ENCODE peak calls at places on chromosomes 4 and X, in five cellular contexts. F, H, X, O and M are unnamed samples.

GRCh38 chr4:24032371-24032989 is 142.6 kb upstream of the PPARGC1A start:
- DNase-seq in F (no peak), H (no peak), X (no peak), O (no peak), M (no peak)

GRCh38 chrX:116436358-116436816 is at the start of gene SLC6A14:
- DNase-seq in F (peak; percentile 63), H (no peak), X (no peak), O (no peak), M (no peak)

GRCh38 chrX:10972731-10973130 is 138.4 kb upstream of the HCCS start:
- DNase-seq in F (no peak), H (peak; percentile 87), X (no peak), O (no peak), M (no peak)

GRCh38 chr4:174757736-174758135 is 71.3 kb downstream of the GLRA3 start:
- DNase-seq in F (no peak), H (no peak), X (no peak), O (no peak), M (peak; percentile 1)

GRCh38 chrX:108000751-108001150 is 18.6 kb upstream of the TEX13B start:
- DNase-seq in F (no peak), H (no peak), X (no peak), O (no peak), M (no peak)

GRCh38 chrX:72526534-72527508 is 45.8 kb downstream of the HDAC8 start:
- DNase-seq in F (peak; percentile 28), H (peak; percentile 53), X (no peak), O (no peak), M (no peak)

GRCh38 chr4:16199132-16199531 is 27.1 kb downstream of the TAPT1 start:
- DNase-seq in F (no peak), H (peak; percentile 30), X (no peak), O (no peak), M (peak; percentile 55)

GRCh38 chr4:55906999-55907398 is 41.7 kb upstream of the CEP135 start:
- DNase-seq in F (no peak), H (peak; percentile 45), X (no peak), O (no peak), M (no peak)

GRCh38 chr4:188439641-188440311 is 300.5 kb downstream of the TRIML1 start:
- DNase-seq in F (no peak), H (no peak), X (no peak), O (no peak), M (peak; percentile 57)

GRCh38 chr4:153927546-153927945 is 138.7 kb upstream of the SFRP2 start:
- DNase-seq in F (no peak), H (peak; percentile 27), X (no peak), O (no peak), M (no peak)

GRCh38 chr4:7734651-7735260 is 204.9 kb downstream of the AFAP1 start:
- DNase-seq in F (peak; percentile 76), H (no peak), X (no peak), O (no peak), M (no peak)

GRCh38 chr4:169160825-169161224 is 109.9 kb downstream of the SH3RF1 start:
- DNase-seq in F (no peak), H (peak; percentile 56), X (no peak), O (no peak), M (no peak)

GRCh38 chr4:95544433-95545103 is 4.2 kb downstream of the UNC5C start:
- DNase-seq in F (no peak), H (no peak), X (no peak), O (no peak), M (no peak)

GRCh38 chrX:54043696-54044125 is 562 bp downstream of the PHF8 start:
- DNase-seq in F (no peak), H (peak; percentile 30), X (no peak), O (no peak), M (no peak)

GRCh38 chrX:35890699-35891098 is 28.8 kb upstream of the CFAP47 start:
- DNase-seq in F (no peak), H (peak; percentile 1), X (no peak), O (no peak), M (peak; percentile 94)

GRCh38 chr4:5989236-5990225 is 28.7 kb downstream of the C4orf50 start:
- DNase-seq in F (no peak), H (no peak), X (no peak), O (no peak), M (no peak)

GRCh38 chr4:8860892-8861575 is 10.6 kb downstream of the HMX1 start:
- DNase-seq in F (no peak), H (no peak), X (no peak), O (no peak), M (no peak)

GRCh38 chrX:17415242-17415815 is 40.3 kb downstream of the NHS start:
- DNase-seq in F (no peak), H (peak; percentile 76), X (no peak), O (no peak), M (no peak)

GRCh38 chr4:59412739-59413138 is 1787.4 kb upstream of the ADGRL3 start:
- DNase-seq in F (no peak), H (no peak), X (no peak), O (no peak), M (no peak)

GRCh38 chr4:7209699-7210098 is 17.4 kb downstream of the SORCS2 start:
- DNase-seq in F (no peak), H (no peak), X (no peak), O (no peak), M (no peak)

GRCh38 chrX:101078716-101079115 is at the start of gene TMEM35A:
- DNase-seq in F (no peak), H (peak; percentile 44), X (peak; percentile 7), O (no peak), M (no peak)

GRCh38 chr4:70703695-70704332 is 15.5 kb downstream of the UTP3 start:
- DNase-seq in F (no peak), H (peak; percentile 75), X (peak; percentile 51), O (no peak), M (peak; percentile 32)

GRCh38 chr4:97016186-97016945 is 1126.9 kb downstream of the STPG2 start:
- DNase-seq in F (no peak), H (no peak), X (no peak), O (no peak), M (no peak)

GRCh38 chr4:44446191-44446590 is 2.4 kb downstream of the KCTD8 start:
- DNase-seq in F (no peak), H (peak; percentile 1), X (no peak), O (no peak), M (no peak)

GRCh38 chrX:147917700-147918694 is 6.3 kb downstream of the FMR1 start:
- DNase-seq in F (no peak), H (peak; percentile 70), X (no peak), O (no peak), M (peak; percentile 79)

GRCh38 chr4:53651142-53651720 is 59.9 kb upstream of the LNX1 start:
- DNase-seq in F (peak; percentile 62), H (peak; percentile 21), X (no peak), O (no peak), M (no peak)

GRCh38 chrX:101977091-101977490 is 45.3 kb upstream of the ZMAT1 start:
- DNase-seq in F (no peak), H (no peak), X (no peak), O (no peak), M (no peak)

GRCh38 chr4:123741906-123742305 is 345.3 kb downstream of the SPRY1 start:
- DNase-seq in F (no peak), H (peak; percentile 35), X (no peak), O (no peak), M (peak; percentile 62)

GRCh38 chr4:123746981-123747380 is 350.4 kb downstream of the SPRY1 start:
- DNase-seq in F (no peak), H (no peak), X (no peak), O (no peak), M (no peak)

GRCh38 chr4:123743821-123744220 is 347.2 kb downstream of the SPRY1 start:
- DNase-seq in F (no peak), H (no peak), X (no peak), O (no peak), M (no peak)

GRCh38 chr4:123748806-123749205 is 352.2 kb downstream of the SPRY1 start:
- DNase-seq in F (no peak), H (no peak), X (no peak), O (no peak), M (no peak)

DNA sequence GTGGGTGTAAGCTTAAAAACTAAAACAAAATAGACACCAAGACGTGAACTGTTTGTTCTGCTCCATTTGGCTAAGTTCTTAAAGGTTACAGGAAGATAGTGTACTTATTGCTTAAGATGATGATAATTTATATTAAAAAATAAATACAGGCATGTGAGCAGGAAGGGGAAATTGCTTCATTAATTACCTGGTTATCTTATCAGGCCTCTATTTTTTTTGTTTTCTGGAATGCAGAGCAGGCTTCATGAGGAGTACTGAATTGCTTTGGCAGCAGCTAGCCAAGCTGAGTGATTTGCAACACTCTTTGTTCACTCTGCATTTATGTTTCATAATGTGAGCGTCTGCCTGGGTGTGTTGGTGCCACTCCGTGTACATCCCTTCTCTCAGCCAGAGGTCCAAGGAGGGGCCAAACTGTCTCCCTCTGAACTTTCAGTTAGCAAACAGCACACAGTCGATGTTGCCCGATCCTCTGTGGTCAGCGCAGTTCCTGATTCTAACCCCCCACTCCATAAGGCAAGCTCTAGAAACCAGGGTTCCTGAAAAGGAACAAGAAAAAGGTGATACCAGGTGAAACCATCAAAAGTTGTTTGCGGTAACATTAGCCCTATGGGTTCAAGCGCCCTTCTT is 348.2 kb downstream of the SPRY1 start:
- DNase-seq in F (no peak), H (peak; percentile 53), X (no peak), O (no peak), M (peak; percentile 70)
- H3K27ac ChIP-seq in F (peak overlapping the region; percentile 61), H (no peak overlapping the region), X (no peak overlapping the region), O (peak overlapping the region; percentile 6), M (peak overlapping the region; percentile 32)

GRCh38 chrX:66674506-66674905 is 35.6 kb upstream of the EDA2R start:
- DNase-seq in F (no peak), H (no peak), X (no peak), O (no peak), M (no peak)

GRCh38 chrX:66676990-66677389 is 38.1 kb upstream of the EDA2R start:
- DNase-seq in F (no peak), H (peak; percentile 69), X (peak; percentile 6), O (no peak), M (peak; percentile 17)

GRCh38 chrX:66675541-66675940 is 36.7 kb upstream of the EDA2R start:
- DNase-seq in F (no peak), H (no peak), X (no peak), O (no peak), M (no peak)

GRCh38 chrX:66677430-66677829 is 38.6 kb upstream of the EDA2R start:
- DNase-seq in F (no peak), H (peak; percentile 39), X (no peak), O (no peak), M (no peak)

DNA sequence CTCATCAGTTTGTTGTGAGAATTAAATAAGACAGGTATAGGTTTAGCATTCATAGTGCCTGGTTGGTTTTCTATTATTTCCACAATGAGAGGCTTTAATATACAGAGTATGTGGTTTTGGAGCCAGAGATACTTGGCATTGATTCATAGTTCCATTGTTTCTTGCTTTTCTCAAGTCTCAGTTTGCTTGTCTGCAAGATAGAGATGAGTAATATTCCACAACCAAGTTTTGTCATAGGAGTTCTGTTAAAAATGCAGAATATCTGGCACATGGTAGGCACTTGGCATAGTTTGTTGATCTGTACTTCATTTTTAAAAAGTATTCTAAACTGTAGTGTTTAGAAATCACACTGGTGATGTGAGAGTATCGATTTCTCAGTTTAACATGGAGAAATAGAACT is 37.5 kb upstream of the EDA2R start:
- DNase-seq in F (no peak), H (peak; percentile 65), X (no peak), O (no peak), M (no peak)
- H3K4me3 ChIP-seq in F (no peak overlapping the region), H (no peak overlapping the region), X (no peak overlapping the region), O (no peak overlapping the region), M (no peak overlapping the region)

GRCh38 chrX:122092978-122093377 is 1045.6 kb downstream of the GLUD2 start:
- DNase-seq in F (no peak), H (no peak), X (no peak), O (no peak), M (no peak)
- TF ChIP-seq CTCF in F (no peak), H (no peak), X (no peak), O (no peak), M (peak; percentile 8)

GRCh38 chr4:112889199-112889598 is 160.3 kb upstream of the ANK2 start:
- DNase-seq in F (no peak), H (no peak), X (no peak), O (no peak), M (no peak)
- H3K27ac ChIP-seq in F (no peak overlapping the region), H (no peak overlapping the region), X (no peak overlapping the region), O (no peak overlapping the region), M (no peak overlapping the region)